ENCODE peak calls at places on chromosome 7, in seven cellular contexts. One of them, this sample, is unnamed.

GRCh38 chr7:35389636-35390035 is 135.7 kb upstream of the TBX20 start:
- DNase-seq in hypothalamus: no peak
- DNase-seq in right lobe of liver: no peak
- DNase-seq in KG1: no peak
- DNase-seq in activated CD4-positive, alpha-beta T cell treated with anti-CD3 and anti-CD28 coated beads, Interleukin-2, amount 50 U/mL, for 1 hour: no peak
- DNase-seq in OCI-M1: no peak
- DNase-seq in NCI-H1436: no peak
- DNase-seq in this sample: no peak

GRCh38 chr7:43799605-43800004 is 41.1 kb downstream of the BLVRA start:
- DNase-seq in hypothalamus: no peak
- DNase-seq in right lobe of liver: no peak
- DNase-seq in KG1: no peak
- DNase-seq in activated CD4-positive, alpha-beta T cell treated with anti-CD3 and anti-CD28 coated beads, Interleukin-2, amount 50 U/mL, for 1 hour: no peak
- DNase-seq in OCI-M1: no peak
- DNase-seq in NCI-H1436: no peak
- DNase-seq in this sample: no peak

GRCh38 chr7:151844828-151845200 is 32.1 kb downstream of the PRKAG2 start:
- DNase-seq in hypothalamus: no peak
- DNase-seq in right lobe of liver: no peak
- DNase-seq in KG1: no peak
- DNase-seq in activated CD4-positive, alpha-beta T cell treated with anti-CD3 and anti-CD28 coated beads, Interleukin-2, amount 50 U/mL, for 1 hour: no peak
- DNase-seq in OCI-M1: no peak
- DNase-seq in NCI-H1436: no peak
- DNase-seq in this sample: no peak

GRCh38 chr7:40945788-40946187 is 757.1 kb downstream of the INHBA start:
- DNase-seq in hypothalamus: no peak
- DNase-seq in right lobe of liver: no peak
- DNase-seq in KG1: no peak
- DNase-seq in activated CD4-positive, alpha-beta T cell treated with anti-CD3 and anti-CD28 coated beads, Interleukin-2, amount 50 U/mL, for 1 hour: no peak
- DNase-seq in OCI-M1: no peak
- DNase-seq in NCI-H1436: no peak
- DNase-seq in this sample: no peak

GRCh38 chr7:112508404-112508803 is 27.6 kb downstream of the LSMEM1 start:
- DNase-seq in hypothalamus: no peak
- DNase-seq in right lobe of liver: no peak
- DNase-seq in KG1: no peak
- DNase-seq in activated CD4-positive, alpha-beta T cell treated with anti-CD3 and anti-CD28 coated beads, Interleukin-2, amount 50 U/mL, for 1 hour: no peak
- DNase-seq in OCI-M1: no peak
- DNase-seq in NCI-H1436: no peak
- DNase-seq in this sample: no peak

GRCh38 chr7:114229251-114229650 is 185.4 kb upstream of the FOXP2 start:
- DNase-seq in hypothalamus: no peak
- DNase-seq in right lobe of liver: no peak
- DNase-seq in KG1: no peak
- DNase-seq in activated CD4-positive, alpha-beta T cell treated with anti-CD3 and anti-CD28 coated beads, Interleukin-2, amount 50 U/mL, for 1 hour: no peak
- DNase-seq in OCI-M1: no peak
- DNase-seq in NCI-H1436: no peak
- DNase-seq in this sample: no peak

GRCh38 chr7:98284335-98285036 is 3.0 kb downstream of the BRI3 start:
- DNase-seq in hypothalamus: no peak
- DNase-seq in right lobe of liver: peak; percentile 83
- DNase-seq in KG1: no peak
- DNase-seq in activated CD4-positive, alpha-beta T cell treated with anti-CD3 and anti-CD28 coated beads, Interleukin-2, amount 50 U/mL, for 1 hour: no peak
- DNase-seq in OCI-M1: no peak
- DNase-seq in NCI-H1436: no peak
- DNase-seq in this sample: no peak

GRCh38 chr7:106071999-106072714 is 40.0 kb downstream of the SYPL1 start:
- DNase-seq in hypothalamus: no peak
- DNase-seq in right lobe of liver: peak; percentile 57
- DNase-seq in KG1: no peak
- DNase-seq in activated CD4-positive, alpha-beta T cell treated with anti-CD3 and anti-CD28 coated beads, Interleukin-2, amount 50 U/mL, for 1 hour: no peak
- DNase-seq in OCI-M1: peak; percentile 77
- DNase-seq in NCI-H1436: peak; percentile 38
- DNase-seq in this sample: no peak

GRCh38 chr7:96143495-96144259 is 178.2 kb downstream of the SLC25A13 start:
- DNase-seq in hypothalamus: no peak
- DNase-seq in right lobe of liver: no peak
- DNase-seq in KG1: no peak
- DNase-seq in activated CD4-positive, alpha-beta T cell treated with anti-CD3 and anti-CD28 coated beads, Interleukin-2, amount 50 U/mL, for 1 hour: no peak
- DNase-seq in OCI-M1: no peak
- DNase-seq in NCI-H1436: no peak
- DNase-seq in this sample: no peak

GRCh38 chr7:55898287-55898686 is 11.0 kb downstream of the ZNF713 start:
- DNase-seq in hypothalamus: no peak
- DNase-seq in right lobe of liver: no peak
- DNase-seq in KG1: no peak
- DNase-seq in activated CD4-positive, alpha-beta T cell treated with anti-CD3 and anti-CD28 coated beads, Interleukin-2, amount 50 U/mL, for 1 hour: no peak
- DNase-seq in OCI-M1: no peak
- DNase-seq in NCI-H1436: no peak
- DNase-seq in this sample: no peak

GRCh38 chr7:69603351-69603750 is 5.1 kb downstream of the AUTS2 start:
- DNase-seq in hypothalamus: no peak
- DNase-seq in right lobe of liver: no peak
- DNase-seq in KG1: no peak
- DNase-seq in activated CD4-positive, alpha-beta T cell treated with anti-CD3 and anti-CD28 coated beads, Interleukin-2, amount 50 U/mL, for 1 hour: no peak
- DNase-seq in OCI-M1: no peak
- DNase-seq in NCI-H1436: no peak
- DNase-seq in this sample: no peak

GRCh38 chr7:141558544-141559183 is 7.5 kb downstream of the AGK start:
- DNase-seq in hypothalamus: no peak
- DNase-seq in right lobe of liver: no peak
- DNase-seq in KG1: no peak
- DNase-seq in activated CD4-positive, alpha-beta T cell treated with anti-CD3 and anti-CD28 coated beads, Interleukin-2, amount 50 U/mL, for 1 hour: no peak
- DNase-seq in OCI-M1: no peak
- DNase-seq in NCI-H1436: peak; percentile 61
- DNase-seq in this sample: no peak

GRCh38 chr7:67267914-67268313 is 271.3 kb downstream of the TYW1 start:
- DNase-seq in hypothalamus: no peak
- DNase-seq in right lobe of liver: no peak
- DNase-seq in KG1: no peak
- DNase-seq in activated CD4-positive, alpha-beta T cell treated with anti-CD3 and anti-CD28 coated beads, Interleukin-2, amount 50 U/mL, for 1 hour: no peak
- DNase-seq in OCI-M1: no peak
- DNase-seq in NCI-H1436: no peak
- DNase-seq in this sample: no peak

GRCh38 chr7:121557034-121557892 is 161.2 kb upstream of the FAM3C start:
- DNase-seq in hypothalamus: no peak
- DNase-seq in right lobe of liver: no peak
- DNase-seq in KG1: no peak
- DNase-seq in activated CD4-positive, alpha-beta T cell treated with anti-CD3 and anti-CD28 coated beads, Interleukin-2, amount 50 U/mL, for 1 hour: no peak
- DNase-seq in OCI-M1: no peak
- DNase-seq in NCI-H1436: no peak
- DNase-seq in this sample: no peak